ENCODE peak calls at places on chromosomes 7 and 10, in ten cellular contexts. One of them, this sample, is unnamed.
A peak's percentile ranks its signal among the peaks of the same experiment; 100 is the strongest.

GRCh38 chr7:90210925-90211324 is 615 bp upstream of the STEAP2 start:
- DNase-seq in A549: no peak
- DNase-seq in RWPE1: no peak
- DNase-seq in fibroblast of lung: no peak
- DNase-seq in left ventricle myocardium inferior: no peak
- DNase-seq in A673: peak; percentile 48
- DNase-seq in uterus: peak; percentile 20
- DNase-seq in upper lobe of right lung: no peak
- DNase-seq in RWPE2: no peak
- DNase-seq in cardiac muscle cell: no peak
- DNase-seq in this sample: no peak

GRCh38 chr7:104848386-104848990 is 165.5 kb upstream of the KMT2E start:
- DNase-seq in upper lobe of right lung: no peak
- DNase-seq in A549: peak; percentile 38
- DNase-seq in fibroblast of lung: peak; percentile 42
- DNase-seq in left ventricle myocardium inferior: no peak
- DNase-seq in cardiac muscle cell: peak; percentile 54
- DNase-seq in A673: peak; percentile 73
- DNase-seq in uterus: peak; percentile 31
- DNase-seq in RWPE1: peak; percentile 63
- DNase-seq in RWPE2: no peak
- DNase-seq in this sample: peak; percentile 62

GRCh38 chr10:91493313-91493712 is 83.2 kb downstream of the HECTD2 start:
- DNase-seq in fibroblast of lung: peak; percentile 79
- DNase-seq in cardiac muscle cell: peak; percentile 47
- DNase-seq in A549: peak; percentile 61
- DNase-seq in RWPE2: no peak
- DNase-seq in uterus: no peak
- DNase-seq in A673: peak; percentile 62
- DNase-seq in left ventricle myocardium inferior: no peak
- DNase-seq in RWPE1: peak; percentile 65
- DNase-seq in upper lobe of right lung: no peak
- DNase-seq in this sample: peak; percentile 24

GRCh38 chr7:152459724-152460251 is 24.0 kb upstream of the KMT2C start:
- DNase-seq in uterus: no peak
- DNase-seq in A673: no peak
- DNase-seq in left ventricle myocardium inferior: peak; percentile 18
- DNase-seq in upper lobe of right lung: peak; percentile 68
- DNase-seq in RWPE2: no peak
- DNase-seq in cardiac muscle cell: no peak
- DNase-seq in fibroblast of lung: no peak
- DNase-seq in RWPE1: no peak
- DNase-seq in A549: no peak
- DNase-seq in this sample: no peak

GRCh38 chr7:43508434-43508833 is 74.5 kb upstream of the STK17A start:
- DNase-seq in RWPE1: no peak
- DNase-seq in RWPE2: no peak
- DNase-seq in upper lobe of right lung: no peak
- DNase-seq in cardiac muscle cell: no peak
- DNase-seq in left ventricle myocardium inferior: no peak
- DNase-seq in A549: no peak
- DNase-seq in fibroblast of lung: no peak
- DNase-seq in uterus: no peak
- DNase-seq in A673: no peak
- DNase-seq in this sample: no peak

GRCh38 chr10:112896273-112896672 is 53.8 kb upstream of the TCF7L2 start:
- DNase-seq in A549: no peak
- DNase-seq in RWPE1: no peak
- DNase-seq in upper lobe of right lung: no peak
- DNase-seq in fibroblast of lung: no peak
- DNase-seq in RWPE2: no peak
- DNase-seq in A673: no peak
- DNase-seq in uterus: no peak
- DNase-seq in cardiac muscle cell: peak; percentile 38
- DNase-seq in left ventricle myocardium inferior: no peak
- DNase-seq in this sample: no peak

GRCh38 chr7:148442933-148443332 is 147.6 kb upstream of the C7orf33 start:
- DNase-seq in cardiac muscle cell: no peak
- DNase-seq in A673: no peak
- DNase-seq in fibroblast of lung: no peak
- DNase-seq in RWPE1: no peak
- DNase-seq in left ventricle myocardium inferior: no peak
- DNase-seq in uterus: no peak
- DNase-seq in A549: no peak
- DNase-seq in upper lobe of right lung: no peak
- DNase-seq in RWPE2: no peak
- DNase-seq in this sample: no peak

GRCh38 chr7:48426966-48427555 is 255.8 kb downstream of the ABCA13 start:
- DNase-seq in cardiac muscle cell: no peak
- DNase-seq in A673: no peak
- DNase-seq in A549: peak; percentile 27
- DNase-seq in uterus: no peak
- DNase-seq in fibroblast of lung: no peak
- DNase-seq in RWPE2: peak; percentile 74
- DNase-seq in left ventricle myocardium inferior: no peak
- DNase-seq in upper lobe of right lung: no peak
- DNase-seq in RWPE1: peak; percentile 91
- DNase-seq in this sample: no peak

GRCh38 chr7:44134943-44135628 is 6.0 kb downstream of the MYL7 start:
- DNase-seq in upper lobe of right lung: no peak
- DNase-seq in fibroblast of lung: no peak
- DNase-seq in A549: no peak
- DNase-seq in A673: no peak
- DNase-seq in RWPE1: no peak
- DNase-seq in left ventricle myocardium inferior: no peak
- DNase-seq in cardiac muscle cell: no peak
- DNase-seq in RWPE2: no peak
- DNase-seq in uterus: no peak
- DNase-seq in this sample: no peak

GRCh38 chr7:36682102-36682501 is 42.2 kb downstream of the AOAH start:
- DNase-seq in A673: no peak
- DNase-seq in cardiac muscle cell: peak; percentile 18
- DNase-seq in uterus: no peak
- DNase-seq in RWPE2: no peak
- DNase-seq in upper lobe of right lung: no peak
- DNase-seq in A549: no peak
- DNase-seq in RWPE1: no peak
- DNase-seq in left ventricle myocardium inferior: no peak
- DNase-seq in fibroblast of lung: no peak
- DNase-seq in this sample: no peak

GRCh38 chr7:20033621-20034200 is 183.5 kb downstream of the MACC1 start:
- DNase-seq in A549: peak; percentile 5
- DNase-seq in RWPE2: no peak
- DNase-seq in cardiac muscle cell: peak; percentile 35
- DNase-seq in upper lobe of right lung: no peak
- DNase-seq in A673: no peak
- DNase-seq in RWPE1: no peak
- DNase-seq in uterus: peak; percentile 49
- DNase-seq in left ventricle myocardium inferior: no peak
- DNase-seq in fibroblast of lung: peak; percentile 70
- DNase-seq in this sample: no peak

GRCh38 chr7:20026762-20027161 is 190.4 kb downstream of the MACC1 start:
- DNase-seq in RWPE2: no peak
- DNase-seq in left ventricle myocardium inferior: no peak
- DNase-seq in upper lobe of right lung: no peak
- DNase-seq in A549: no peak
- DNase-seq in cardiac muscle cell: no peak
- DNase-seq in uterus: no peak
- DNase-seq in fibroblast of lung: no peak
- DNase-seq in A673: no peak
- DNase-seq in RWPE1: no peak
- DNase-seq in this sample: no peak

GRCh38 chr7:20035279-20035875 is 181.8 kb downstream of the MACC1 start:
- DNase-seq in uterus: no peak
- DNase-seq in cardiac muscle cell: no peak
- DNase-seq in A549: no peak
- DNase-seq in A673: no peak
- DNase-seq in RWPE2: no peak
- DNase-seq in left ventricle myocardium inferior: no peak
- DNase-seq in upper lobe of right lung: no peak
- DNase-seq in fibroblast of lung: no peak
- DNase-seq in RWPE1: no peak
- DNase-seq in this sample: no peak

GRCh38 chr7:20030417-20030816 is 186.8 kb downstream of the MACC1 start:
- DNase-seq in RWPE2: no peak
- DNase-seq in A549: no peak
- DNase-seq in A673: no peak
- DNase-seq in upper lobe of right lung: no peak
- DNase-seq in cardiac muscle cell: no peak
- DNase-seq in fibroblast of lung: no peak
- DNase-seq in uterus: no peak
- DNase-seq in RWPE1: no peak
- DNase-seq in left ventricle myocardium inferior: no peak
- DNase-seq in this sample: no peak

GRCh38 chr7:20030915-20031362 is 186.2 kb downstream of the MACC1 start:
- DNase-seq in uterus: no peak
- DNase-seq in left ventricle myocardium inferior: no peak
- DNase-seq in A673: no peak
- DNase-seq in fibroblast of lung: peak; percentile 30
- DNase-seq in RWPE2: no peak
- DNase-seq in upper lobe of right lung: no peak
- DNase-seq in RWPE1: no peak
- DNase-seq in cardiac muscle cell: peak; percentile 14
- DNase-seq in A549: no peak
- DNase-seq in this sample: no peak
- H3K27ac ChIP-seq in uterus: peak overlapping the region; percentile 69
- H3K27ac ChIP-seq in left ventricle myocardium inferior: no peak overlapping the region
- H3K27ac ChIP-seq in A673: no peak overlapping the region
- H3K27ac ChIP-seq in fibroblast of lung: no peak overlapping the region
- H3K27ac ChIP-seq in RWPE2: no peak overlapping the region
- H3K27ac ChIP-seq in upper lobe of right lung: no peak overlapping the region
- H3K27ac ChIP-seq in RWPE1: no peak overlapping the region
- H3K27ac ChIP-seq in cardiac muscle cell: no peak overlapping the region
- H3K27ac ChIP-seq in A549: no peak overlapping the region
- H3K27ac ChIP-seq in this sample: no peak overlapping the region

GRCh38 chr10:11170993-11171416 is 153.3 kb downstream of the CELF2 start:
- DNase-seq in uterus: no peak
- DNase-seq in fibroblast of lung: no peak
- DNase-seq in upper lobe of right lung: no peak
- DNase-seq in cardiac muscle cell: no peak
- DNase-seq in A673: no peak
- DNase-seq in left ventricle myocardium inferior: no peak
- DNase-seq in RWPE2: no peak
- DNase-seq in A549: no peak
- DNase-seq in RWPE1: no peak
- DNase-seq in this sample: peak; percentile 47

GRCh38 chr10:11173062-11173461 is 155.4 kb downstream of the CELF2 start:
- DNase-seq in upper lobe of right lung: no peak
- DNase-seq in A673: no peak
- DNase-seq in left ventricle myocardium inferior: no peak
- DNase-seq in fibroblast of lung: no peak
- DNase-seq in RWPE1: no peak
- DNase-seq in RWPE2: no peak
- DNase-seq in uterus: no peak
- DNase-seq in cardiac muscle cell: no peak
- DNase-seq in A549: no peak
- DNase-seq in this sample: no peak

GRCh38 chr10:11168423-11169100 is 150.9 kb downstream of the CELF2 start:
- DNase-seq in RWPE2: no peak
- DNase-seq in RWPE1: no peak
- DNase-seq in upper lobe of right lung: no peak
- DNase-seq in cardiac muscle cell: no peak
- DNase-seq in fibroblast of lung: no peak
- DNase-seq in A673: no peak
- DNase-seq in uterus: no peak
- DNase-seq in A549: no peak
- DNase-seq in left ventricle myocardium inferior: no peak
- DNase-seq in this sample: no peak

GRCh38 chr10:11167233-11167979 is 149.7 kb downstream of the CELF2 start:
- DNase-seq in upper lobe of right lung: no peak
- DNase-seq in A549: no peak
- DNase-seq in A673: no peak
- DNase-seq in left ventricle myocardium inferior: no peak
- DNase-seq in RWPE2: no peak
- DNase-seq in RWPE1: no peak
- DNase-seq in cardiac muscle cell: no peak
- DNase-seq in fibroblast of lung: no peak
- DNase-seq in uterus: no peak
- DNase-seq in this sample: no peak

GRCh38 chr10:11171452-11171851 is 153.8 kb downstream of the CELF2 start:
- DNase-seq in RWPE1: no peak
- DNase-seq in left ventricle myocardium inferior: no peak
- DNase-seq in cardiac muscle cell: no peak
- DNase-seq in fibroblast of lung: no peak
- DNase-seq in upper lobe of right lung: no peak
- DNase-seq in uterus: no peak
- DNase-seq in A549: no peak
- DNase-seq in A673: no peak
- DNase-seq in RWPE2: no peak
- DNase-seq in this sample: no peak
- H3K27ac ChIP-seq in RWPE1: no peak overlapping the region
- H3K27ac ChIP-seq in left ventricle myocardium inferior: peak overlapping the region; percentile 40
- H3K27ac ChIP-seq in cardiac muscle cell: no peak overlapping the region
- H3K27ac ChIP-seq in fibroblast of lung: no peak overlapping the region
- H3K27ac ChIP-seq in upper lobe of right lung: peak overlapping the region; percentile 63
- H3K27ac ChIP-seq in uterus: no peak overlapping the region
- H3K27ac ChIP-seq in A549: no peak overlapping the region
- H3K27ac ChIP-seq in A673: no peak overlapping the region
- H3K27ac ChIP-seq in RWPE2: no peak overlapping the region
- H3K27ac ChIP-seq in this sample: no peak overlapping the region

GRCh38 chr10:35390441-35390840 is 54.1 kb downstream of the CCNY start:
- DNase-seq in upper lobe of right lung: no peak
- DNase-seq in cardiac muscle cell: no peak
- DNase-seq in RWPE2: no peak
- DNase-seq in fibroblast of lung: no peak
- DNase-seq in left ventricle myocardium inferior: no peak
- DNase-seq in A549: no peak
- DNase-seq in A673: no peak
- DNase-seq in RWPE1: no peak
- DNase-seq in uterus: no peak
- DNase-seq in this sample: no peak
- H3K27ac ChIP-seq in upper lobe of right lung: no peak overlapping the region
- H3K27ac ChIP-seq in cardiac muscle cell: no peak overlapping the region
- H3K27ac ChIP-seq in RWPE2: no peak overlapping the region
- H3K27ac ChIP-seq in fibroblast of lung: no peak overlapping the region
- H3K27ac ChIP-seq in left ventricle myocardium inferior: peak overlapping the region; percentile 85
- H3K27ac ChIP-seq in A549: no peak overlapping the region
- H3K27ac ChIP-seq in A673: no peak overlapping the region
- H3K27ac ChIP-seq in RWPE1: no peak overlapping the region
- H3K27ac ChIP-seq in uterus: no peak overlapping the region
- H3K27ac ChIP-seq in this sample: no peak overlapping the region

DNA sequence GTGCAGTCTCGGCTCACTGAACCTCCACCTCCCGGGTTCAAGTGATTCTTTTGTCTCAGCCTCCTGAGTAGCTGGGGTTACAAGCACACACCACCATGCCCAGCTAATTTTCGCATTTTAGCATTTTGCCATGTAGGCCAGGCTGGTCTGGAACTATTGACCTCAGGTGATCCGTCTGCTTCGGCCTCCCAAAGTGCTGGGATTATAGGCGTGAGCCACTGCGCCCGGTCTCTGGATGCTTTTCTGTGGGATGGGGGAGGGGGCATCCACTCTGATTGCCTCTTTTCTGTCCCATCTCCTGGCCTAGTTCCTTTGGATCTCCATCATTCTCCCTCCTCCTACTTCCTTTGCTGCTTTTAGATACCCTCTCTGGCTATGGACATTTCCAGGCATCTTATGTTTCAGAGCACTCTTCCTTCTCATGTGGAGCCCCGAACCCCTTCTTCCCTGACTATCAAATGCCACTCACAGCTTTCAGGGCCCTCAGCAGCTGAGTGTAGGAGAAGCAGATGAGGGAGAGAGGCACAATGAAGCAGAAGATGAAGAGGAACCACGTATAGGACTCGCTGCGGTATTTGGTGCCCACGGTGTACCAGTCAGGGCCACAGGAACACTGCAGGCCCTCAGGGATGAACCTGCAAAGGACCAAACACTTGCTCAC is 1.4 kb downstream of the OPN1SW start:
- DNase-seq in left ventricle myocardium inferior: no peak
- DNase-seq in fibroblast of lung: no peak
- DNase-seq in upper lobe of right lung: no peak
- DNase-seq in RWPE2: no peak
- DNase-seq in cardiac muscle cell: no peak
- DNase-seq in A549: no peak
- DNase-seq in uterus: no peak
- DNase-seq in RWPE1: no peak
- DNase-seq in A673: no peak
- DNase-seq in this sample: no peak
- H3K27ac ChIP-seq in left ventricle myocardium inferior: no peak overlapping the region
- H3K27ac ChIP-seq in fibroblast of lung: no peak overlapping the region
- H3K27ac ChIP-seq in upper lobe of right lung: no peak overlapping the region
- H3K27ac ChIP-seq in RWPE2: no peak overlapping the region
- H3K27ac ChIP-seq in cardiac muscle cell: peak overlapping the region; percentile 30
- H3K27ac ChIP-seq in A549: no peak overlapping the region
- H3K27ac ChIP-seq in uterus: no peak overlapping the region
- H3K27ac ChIP-seq in RWPE1: no peak overlapping the region
- H3K27ac ChIP-seq in A673: no peak overlapping the region
- H3K27ac ChIP-seq in this sample: no peak overlapping the region

This sample was measured in endothelial cell of umbilical vein.